ENCODE peak calls at places on chromosomes 7 and 10, in four cellular contexts. Y, A, R and K are unnamed samples.

GRCh38 chr10:112678987-112679386 is 232.0 kb downstream of the VTI1A start:
- DNase-seq in R (no peak), A (no peak), Y (no peak), K (no peak)

GRCh38 chr7:26159243-26159642 is 7.2 kb downstream of the NFE2L3 start:
- DNase-seq in A (peak), R (no peak), Y (no peak), K (no peak)

GRCh38 chr10:100907175-100907574 is 5.6 kb upstream of the SLF2 start:
- DNase-seq in A (no peak), Y (no peak), R (no peak), K (no peak)

GRCh38 chr10:103040424-103040823 is 122.3 kb downstream of the CNNM2 start:
- DNase-seq in A (peak), R (no peak), Y (no peak), K (peak)

GRCh38 chr10:21141946-21142345 is 244.8 kb upstream of the NEBL start:
- DNase-seq in A (no peak), R (no peak), Y (no peak), K (no peak)

GRCh38 chr7:76063525-76063924 is 15.6 kb downstream of the MDH2 start:
- DNase-seq in Y (no peak), R (no peak), A (no peak), K (no peak)

GRCh38 chr7:66859794-66860645 is 61.0 kb upstream of the TMEM248 start:
- DNase-seq in A (no peak), Y (no peak), R (no peak), K (no peak)

GRCh38 chr10:119461923-119462322 is 80.6 kb downstream of the RGS10 start:
- DNase-seq in A (no peak), R (no peak), Y (no peak), K (no peak)

GRCh38 chr7:50206521-50207250 is 97.8 kb upstream of the IKZF1 start:
- DNase-seq in Y (peak), A (no peak), R (no peak), K (no peak)

GRCh38 chr7:88278881-88279280 is 27.8 kb downstream of the STEAP4 start:
- DNase-seq in R (no peak), A (peak), Y (peak), K (peak)

GRCh38 chr10:42781893-42782445 is 626 bp upstream of the BMS1 start:
- DNase-seq in A (peak), R (no peak), Y (no peak), K (no peak)

GRCh38 chr7:20575758-20576135 is 39.7 kb upstream of the ABCB5 start:
- DNase-seq in Y (no peak), A (no peak), R (no peak), K (no peak)

GRCh38 chr7:129828078-129828762 is 124.5 kb downstream of the UBE2H start:
- DNase-seq in R (no peak), Y (no peak), A (no peak), K (no peak)

GRCh38 chr10:6195376-6195775 is 7.4 kb upstream of the PFKFB3 start:
- DNase-seq in R (no peak), A (peak), Y (no peak), K (peak)

GRCh38 chr10:122171270-122171669 is 99.8 kb upstream of the BTBD16 start:
- DNase-seq in A (no peak), Y (no peak), R (no peak), K (no peak)

GRCh38 chr10:48287417-48288391 is 13.2 kb upstream of the FRMPD2 start:
- DNase-seq in R (no peak), A (no peak), Y (no peak), K (no peak)

GRCh38 chr7:44608916-44609648 is 2.7 kb downstream of the OGDH start:
- DNase-seq in A (peak), R (no peak), Y (no peak), K (no peak)

GRCh38 chr10:80459047-80459865 is 5.1 kb downstream of the TSPAN14 start:
- DNase-seq in A (peak), Y (peak), R (peak), K (peak)

GRCh38 chr7:47458057-47458456 is 123.9 kb downstream of the TNS3 start:
- DNase-seq in A (peak), R (no peak), Y (no peak), K (peak)

GRCh38 chr10:52597189-52597863 is 175.3 kb downstream of the MBL2 start:
- DNase-seq in Y (no peak), R (no peak), A (peak), K (no peak)
- H3K4me3 ChIP-seq in Y (no peak), R (no peak), A (peak), K (no peak)

DNA sequence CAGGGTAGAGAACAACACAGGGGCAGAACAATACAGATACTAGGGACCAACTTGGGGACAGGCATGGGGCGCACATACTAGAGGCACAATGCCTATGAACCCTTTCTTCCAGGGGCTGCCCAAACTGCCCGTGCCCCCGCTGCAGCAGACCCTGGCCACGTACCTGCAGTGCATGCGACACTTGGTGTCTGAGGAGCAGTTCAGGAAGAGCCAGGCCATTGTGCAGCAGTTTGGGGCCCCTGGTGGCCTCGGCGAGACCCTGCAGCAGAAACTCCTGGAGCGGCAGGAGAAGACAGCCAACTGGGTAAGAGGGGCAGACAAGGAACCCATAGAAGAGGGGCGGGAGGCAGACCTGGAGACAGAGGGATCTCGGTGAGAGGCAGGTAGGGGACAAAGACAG is 5.8 kb downstream of the CHAT start:
- DNase-seq in A (no peak), R (no peak), Y (no peak), K (no peak)
- TF ChIP-seq CTCF in A (no peak), R (no peak), Y (no peak), K (no peak)

GRCh38 chr7:17274551-17275245 is 23.8 kb upstream of the AHR start:
- DNase-seq in Y (no peak), A (peak), R (no peak), K (peak)

GRCh38 chr7:17279081-17279480 is 19.4 kb upstream of the AHR start:
- DNase-seq in Y (no peak), R (no peak), A (no peak), K (no peak)

GRCh38 chr7:17275749-17276671 is 22.4 kb upstream of the AHR start:
- DNase-seq in Y (no peak), A (peak), R (no peak), K (peak)
- H3K4me3 ChIP-seq in Y (no peak), A (no peak), R (no peak), K (no peak)

DNA sequence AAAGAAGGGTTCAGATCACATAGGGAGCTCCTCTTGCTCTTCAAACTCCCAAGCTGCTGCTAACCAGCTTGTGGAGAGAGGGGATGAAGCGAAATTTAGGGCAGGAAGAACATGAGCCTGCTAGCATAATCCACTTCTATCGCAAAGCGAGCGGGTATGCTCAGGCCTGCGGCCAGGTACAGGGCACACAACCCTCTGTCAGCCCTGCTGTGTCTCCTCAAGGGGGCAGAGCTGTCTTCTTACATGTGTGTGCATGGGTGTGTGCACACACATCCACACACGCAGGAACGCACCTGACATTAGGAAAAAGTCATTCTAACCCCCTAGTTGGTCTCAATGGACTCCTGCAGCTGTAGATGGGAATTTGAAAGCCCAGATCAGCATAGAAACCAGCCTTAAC is 80.2 kb downstream of the PPP1R3C start:
- DNase-seq in A (peak), Y (no peak), R (no peak), K (no peak)
- TF ChIP-seq CTCF in A (peak), Y (no peak), R (no peak), K (peak)

GRCh38 chr7:69438584-69438983 is 159.7 kb upstream of the AUTS2 start:
- DNase-seq in Y (no peak), A (no peak), R (no peak), K (no peak)

GRCh38 chr7:69439636-69440325 is 158.5 kb upstream of the AUTS2 start:
- DNase-seq in Y (no peak), A (no peak), R (no peak), K (no peak)

GRCh38 chr7:69443136-69443535 is 155.1 kb upstream of the AUTS2 start:
- DNase-seq in R (no peak), A (no peak), Y (no peak), K (no peak)

GRCh38 chr7:69436944-69437343 is 161.3 kb upstream of the AUTS2 start:
- DNase-seq in Y (no peak), R (no peak), A (no peak), K (peak)

DNA sequence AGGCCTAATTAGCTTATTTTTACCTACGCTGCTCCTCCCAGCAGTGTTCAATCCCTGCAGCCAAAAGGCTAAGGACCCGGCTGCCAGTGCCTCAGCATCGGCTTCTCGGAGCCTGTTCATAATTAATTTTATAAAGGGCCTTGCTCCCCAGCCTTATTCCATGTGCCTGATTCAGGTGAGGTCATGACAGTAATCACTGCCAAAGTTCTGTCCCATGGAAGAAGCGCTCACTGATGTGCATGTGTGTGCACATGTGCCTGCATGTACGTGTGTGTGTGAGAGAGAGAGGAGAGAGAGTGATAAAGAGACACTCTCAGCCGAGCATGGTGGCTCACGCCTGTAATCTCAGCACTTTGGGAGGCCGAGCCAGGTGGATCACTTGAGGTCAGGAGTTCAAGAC is 159.2 kb upstream of the AUTS2 start:
- DNase-seq in Y (no peak), R (no peak), A (no peak), K (no peak)
- H3K4me3 ChIP-seq in Y (no peak), R (no peak), A (no peak), K (no peak)

DNA sequence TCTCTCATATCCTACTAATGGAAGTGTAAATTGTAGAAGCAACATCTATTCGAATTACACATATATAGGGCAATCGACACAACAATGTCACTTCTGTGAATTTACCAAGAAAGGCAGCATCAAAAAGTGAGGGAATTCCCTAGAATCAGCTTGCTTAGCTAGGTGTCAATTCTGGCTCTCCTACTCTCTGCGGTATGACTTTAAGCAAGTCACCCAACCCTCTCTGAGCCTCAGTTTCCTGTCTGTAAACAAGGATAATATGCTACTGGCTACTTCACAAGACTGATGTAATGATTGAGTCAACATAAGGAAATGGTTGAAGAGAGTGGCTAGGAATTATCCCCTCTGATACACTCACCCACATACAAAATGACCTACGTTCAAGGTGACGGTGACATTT is 19.4 kb downstream of the CCDC6 start:
- DNase-seq in Y (no peak), R (no peak), A (no peak), K (no peak)
- TF ChIP-seq CTCF in Y (no peak), R (no peak), A (no peak), K (no peak)

DNA sequence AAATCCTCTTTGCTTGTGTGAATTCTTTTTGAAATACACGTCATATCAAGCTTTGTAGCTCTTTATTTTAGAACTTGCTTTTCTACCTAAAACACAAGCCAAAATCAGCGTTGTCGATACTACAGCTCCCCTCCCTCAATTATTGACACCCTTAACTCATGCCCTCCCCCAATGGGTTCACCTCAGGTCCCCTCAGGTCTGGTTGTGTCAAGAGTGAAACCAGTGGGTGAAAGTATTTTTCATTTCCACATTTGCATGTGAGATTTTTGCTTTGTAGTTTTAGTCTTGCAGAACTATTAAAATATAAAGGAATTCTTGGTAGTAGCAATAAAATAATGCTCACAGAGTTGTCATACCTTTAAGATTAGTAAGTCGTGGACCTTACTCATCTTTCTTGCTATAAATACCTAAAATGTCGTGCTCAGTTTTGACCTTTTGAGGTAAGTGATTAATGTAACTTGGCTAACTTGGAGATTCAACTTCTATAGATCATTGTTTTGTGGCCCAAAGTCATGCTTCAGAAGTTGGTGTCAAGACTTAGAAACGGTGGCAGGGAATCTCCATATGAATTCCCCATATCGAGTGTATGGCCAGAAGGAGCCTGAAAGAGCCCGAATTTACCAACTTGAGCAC is 1.7 kb downstream of the ACTR3B start:
- DNase-seq in Y (no peak), A (no peak), R (no peak), K (peak)
- H3K4me3 ChIP-seq in Y (no peak), A (no peak), R (peak), K (peak)

GRCh38 chr10:96719850-96720421 is 378 bp downstream of the PIK3AP1 start:
- DNase-seq in R (peak), A (no peak), Y (peak), K (no peak)

GRCh38 chr10:96718304-96718990 is 1.9 kb downstream of the PIK3AP1 start:
- DNase-seq in Y (no peak), R (peak), A (no peak), K (no peak)

GRCh38 chr10:96720422-96721206 is at the start of gene PIK3AP1:
- DNase-seq in A (no peak), Y (peak), R (peak), K (no peak)

GRCh38 chr10:96719205-96719604 is 1.1 kb downstream of the PIK3AP1 start:
- DNase-seq in R (peak), Y (no peak), A (no peak), K (no peak)

GRCh38 chr10:96721207-96721572 is 876 bp upstream of the PIK3AP1 start:
- DNase-seq in A (no peak), Y (no peak), R (no peak), K (no peak)
- TF ChIP-seq CTCF in A (no peak), Y (no peak), R (peak), K (no peak)

GRCh38 chr7:80603940-80604339 is 34.5 kb upstream of the CD36 start:
- DNase-seq in R (no peak), A (no peak), Y (no peak), K (no peak)
- H3K4me3 ChIP-seq in R (no peak), A (no peak), Y (no peak), K (no peak)